ENCODE peak calls at places on chromosomes 6 and 20, in eight cellular contexts. E, A, I, X, Q, Y, N and B are unnamed samples.
A peak's percentile ranks its signal among the peaks of the same experiment; 100 is the strongest.

GRCh38 chr6:12295558-12296254 is 5.5 kb downstream of the EDN1 start:
- DNase-seq in A (peak; percentile 12), N (no peak), I (no peak), X (peak; percentile 39), Y (no peak), E (no peak), Q (no peak), B (no peak)

GRCh38 chr6:130675072-130675471 is 152.1 kb upstream of the SMLR1 start:
- DNase-seq in E (no peak), Q (no peak), N (no peak), Y (no peak), A (no peak), X (no peak), I (no peak), B (peak; percentile 34)

GRCh38 chr6:95578106-95578410 is 723 bp downstream of the MANEA start:
- DNase-seq in Q (no peak), A (no peak), I (no peak), N (no peak), E (no peak), X (peak; percentile 87), Y (no peak), B (no peak)

GRCh38 chr6:167845856-167846255 is 19.1 kb downstream of the AFDN start:
- DNase-seq in A (no peak), Y (no peak), E (no peak), I (no peak), X (no peak), Q (no peak), N (no peak), B (no peak)

GRCh38 chr6:44224154-44224977 is 971 bp downstream of the SLC29A1 start:
- DNase-seq in Q (no peak), Y (peak; percentile 75), I (no peak), A (no peak), N (no peak), X (peak; percentile 65), E (no peak), B (no peak)

GRCh38 chr6:16483315-16483875 is 245.0 kb downstream of the GMPR start:
- DNase-seq in N (no peak), Q (no peak), I (no peak), X (no peak), Y (no peak), E (no peak), A (no peak), B (no peak)

GRCh38 chr6:139990287-139990686 is 615.8 kb upstream of the CITED2 start:
- DNase-seq in X (no peak), I (no peak), E (no peak), Y (no peak), A (no peak), N (no peak), Q (no peak), B (no peak)

GRCh38 chr6:52571099-52571755 is 5.6 kb downstream of the TRAM2 start:
- DNase-seq in E (no peak), Q (no peak), I (no peak), Y (no peak), A (peak; percentile 47), X (no peak), N (no peak), B (no peak)

GRCh38 chr6:129133770-129134192 is 250.8 kb downstream of the LAMA2 start:
- DNase-seq in Y (no peak), Q (no peak), N (no peak), X (no peak), I (no peak), A (no peak), E (no peak), B (no peak)

GRCh38 chr6:33954453-33954852 is 150.7 kb upstream of the MLN start:
- DNase-seq in A (peak; percentile 32), Q (no peak), N (no peak), E (no peak), I (no peak), X (peak; percentile 41), Y (peak; percentile 24), B (no peak)

GRCh38 chr20:58703765-58704331 is 11.2 kb downstream of the NPEPL1 start:
- DNase-seq in Q (no peak), Y (peak; percentile 50), A (no peak), N (no peak), E (no peak), I (no peak), X (no peak), B (no peak)

GRCh38 chr6:126657556-126658129 is 317.7 kb downstream of the CENPW start:
- DNase-seq in E (peak; percentile 22), N (no peak), Q (no peak), Y (no peak), X (no peak), A (peak; percentile 64), I (peak; percentile 11), B (no peak)

GRCh38 chr20:24863356-24863755 is 85.7 kb upstream of the CST7 start:
- DNase-seq in A (no peak), E (no peak), Y (no peak), X (no peak), Q (no peak), N (no peak), I (no peak), B (no peak)

GRCh38 chr20:37821691-37822655 is 81.0 kb upstream of the VSTM2L start:
- DNase-seq in A (no peak), I (no peak), X (no peak), E (no peak), Y (peak; percentile 72), Q (no peak), N (no peak), B (no peak)

GRCh38 chr20:50292324-50293243 is 102.0 kb downstream of the CEBPB start:
- DNase-seq in E (no peak), X (peak; percentile 93), A (peak; percentile 48), Q (no peak), Y (peak; percentile 98), N (peak; percentile 78), I (peak; percentile 83), B (peak; percentile 91)

GRCh38 chr6:86715676-86716075 is 221.7 kb upstream of the HTR1E start:
- DNase-seq in Y (no peak), Q (no peak), X (no peak), E (no peak), A (peak; percentile 38), N (no peak), I (no peak), B (no peak)

GRCh38 chr6:14426281-14426680 is 308.7 kb downstream of the CD83 start:
- DNase-seq in A (no peak), X (no peak), I (no peak), Q (no peak), E (no peak), N (no peak), Y (no peak), B (no peak)

GRCh38 chr6:47016236-47016635 is 25.9 kb downstream of the ADGRF1 start:
- DNase-seq in X (no peak), E (no peak), A (no peak), Y (no peak), Q (no peak), I (no peak), N (no peak), B (no peak)

GRCh38 chr6:135673671-135674309 is 176.2 kb upstream of the AHI1 start:
- DNase-seq in Y (no peak), N (no peak), Q (no peak), X (no peak), A (no peak), I (no peak), E (no peak), B (no peak)

GRCh38 chr6:84553527-84553926 is 210.9 kb downstream of the TBX18 start:
- DNase-seq in A (no peak), E (no peak), Y (no peak), N (no peak), X (no peak), Q (no peak), I (no peak), B (no peak)

GRCh38 chr6:884570-884969 is 191.6 kb upstream of the EXOC2 start:
- DNase-seq in X (no peak), Q (no peak), Y (no peak), N (no peak), A (no peak), E (no peak), I (peak; percentile 16), B (no peak)

GRCh38 chr6:144849920-144850319 is 564.8 kb downstream of the UTRN start:
- DNase-seq in Y (no peak), Q (no peak), E (no peak), A (no peak), N (no peak), I (no peak), X (no peak), B (no peak)

GRCh38 chr20:57335392-57335791 is 5.8 kb downstream of the SPO11 start:
- DNase-seq in Y (no peak), Q (no peak), I (no peak), A (no peak), N (no peak), E (no peak), X (no peak), B (no peak)

DNA sequence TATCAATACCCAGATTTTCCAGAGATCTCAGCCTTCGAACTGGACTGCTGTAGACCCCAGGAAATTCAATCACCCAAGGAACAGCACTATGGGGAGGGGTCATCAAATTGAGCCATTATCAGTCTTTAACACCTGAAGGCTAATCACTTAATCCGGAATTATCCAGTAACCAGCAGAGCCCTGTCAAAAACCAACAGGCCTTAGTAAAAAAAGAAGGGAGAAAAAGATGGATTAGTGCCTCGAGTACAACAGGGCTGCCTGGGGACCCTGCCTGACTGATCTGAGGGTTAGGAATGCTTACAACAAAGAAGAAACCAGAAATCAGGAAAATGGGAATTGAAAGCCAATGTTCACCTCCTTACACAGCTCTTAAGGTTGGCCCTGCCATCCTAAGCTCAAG is 7.6 kb downstream of the RRAGD start:
- DNase-seq in I (no peak), A (no peak), N (no peak), X (no peak), E (no peak), Y (no peak), Q (no peak), B (no peak)
- TF ChIP-seq CTCF in I (no peak), A (no peak), N (no peak), X (no peak), E (no peak), Y (no peak), Q (no peak), B (no peak)

DNA sequence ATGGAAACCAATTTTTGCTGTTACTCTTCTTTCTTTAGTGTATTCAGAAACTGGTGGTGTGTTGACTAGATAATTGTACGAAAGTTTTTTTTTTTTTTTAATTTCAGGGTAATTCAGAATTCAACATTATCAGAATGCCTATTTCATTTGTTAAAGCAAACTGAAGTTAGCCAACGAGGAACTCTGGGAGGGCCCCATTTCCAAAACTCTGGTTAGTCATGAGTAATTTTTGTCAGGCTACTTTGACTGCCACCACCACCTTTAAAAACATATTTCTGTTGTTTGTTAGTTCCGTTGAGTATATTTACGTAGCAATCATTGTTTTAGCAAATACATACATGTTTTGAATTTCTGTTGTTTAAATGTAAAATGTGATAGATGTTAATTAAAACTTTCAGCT is 763 bp downstream of the ZKSCAN8 start:
- DNase-seq in X (no peak), E (no peak), Q (no peak), A (no peak), Y (no peak), N (no peak), I (no peak), B (no peak)
- TF ChIP-seq POLR2AphosphoS5 in X (no peak), E (no peak), Q (no peak), A (no peak), Y (no peak), N (no peak), I (no peak), B (no peak)

GRCh38 chr20:14142171-14142570 is 146.9 kb downstream of the MACROD2 start:
- DNase-seq in Q (peak; percentile 2), E (peak; percentile 22), I (peak; percentile 18), N (peak; percentile 41), X (no peak), Y (no peak), A (peak; percentile 88), B (peak; percentile 47)
- TF ChIP-seq CTCF in Q (peak; percentile 29), E (peak; percentile 67), I (peak; percentile 42), N (peak; percentile 44), X (peak; percentile 10), Y (peak; percentile 45), A (peak; percentile 75), B (peak; percentile 41)

GRCh38 chr20:63894358-63895201 is at the start of gene DNAJC5:
- DNase-seq in Y (peak; percentile 97), Q (peak; percentile 72), I (peak; percentile 97), E (no peak), A (peak; percentile 88), X (peak; percentile 99), N (peak; percentile 94), B (peak; percentile 98)
- TF ChIP-seq POLR2AphosphoS5 in Y (peak; percentile 76), Q (no peak), I (peak; percentile 77), E (no peak), A (peak; percentile 64), X (peak; percentile 74), N (peak; percentile 88), B (peak; percentile 64)